ENCODE peak calls at places on chromosome X, in six cellular contexts. One of them, this sample, is unnamed.

GRCh38 chrX:104659037-104659744 is 93.2 kb downstream of the IL1RAPL2 start:
- ATAC-seq in A549: no peak
- ATAC-seq in upper lobe of left lung: no peak
- ATAC-seq in IMR-90: no peak
- ATAC-seq in HCT116: no peak
- ATAC-seq in heart left ventricle: no peak
- ATAC-seq in this sample: no peak

GRCh38 chrX:13167444-13168207 is 123.2 kb upstream of the FAM9C start:
- ATAC-seq in IMR-90: no peak
- ATAC-seq in upper lobe of left lung: peak
- ATAC-seq in heart left ventricle: peak
- ATAC-seq in HCT116: no peak
- ATAC-seq in A549: no peak
- ATAC-seq in this sample: peak

GRCh38 chrX:47579537-47579936 is 2.7 kb upstream of the TIMP1 start:
- ATAC-seq in IMR-90: peak
- ATAC-seq in upper lobe of left lung: peak
- ATAC-seq in HCT116: no peak
- ATAC-seq in heart left ventricle: no peak
- ATAC-seq in A549: no peak
- ATAC-seq in this sample: no peak

GRCh38 chrX:126141014-126141413 is 25.1 kb downstream of the DCAF12L2 start:
- ATAC-seq in A549: no peak
- ATAC-seq in IMR-90: no peak
- ATAC-seq in heart left ventricle: no peak
- ATAC-seq in upper lobe of left lung: no peak
- ATAC-seq in HCT116: no peak
- ATAC-seq in this sample: no peak

GRCh38 chrX:52983526-52983925 is 25.2 kb upstream of the FAM156A start:
- ATAC-seq in heart left ventricle: no peak
- ATAC-seq in upper lobe of left lung: no peak
- ATAC-seq in IMR-90: peak
- ATAC-seq in HCT116: no peak
- ATAC-seq in A549: no peak
- ATAC-seq in this sample: no peak

GRCh38 chrX:20294284-20294683 is 27.6 kb upstream of the RPS6KA3 start:
- ATAC-seq in HCT116: no peak
- ATAC-seq in upper lobe of left lung: no peak
- ATAC-seq in heart left ventricle: no peak
- ATAC-seq in IMR-90: no peak
- ATAC-seq in A549: no peak
- ATAC-seq in this sample: no peak

GRCh38 chrX:112678831-112679230 is 907 bp downstream of the LHFPL1 start:
- ATAC-seq in A549: no peak
- ATAC-seq in HCT116: no peak
- ATAC-seq in upper lobe of left lung: no peak
- ATAC-seq in IMR-90: no peak
- ATAC-seq in heart left ventricle: no peak
- ATAC-seq in this sample: no peak

GRCh38 chrX:133454525-133455323 is 39.4 kb upstream of the GPC4 start:
- ATAC-seq in HCT116: no peak
- ATAC-seq in heart left ventricle: no peak
- ATAC-seq in upper lobe of left lung: no peak
- ATAC-seq in IMR-90: no peak
- ATAC-seq in A549: no peak
- ATAC-seq in this sample: no peak

GRCh38 chrX:150542846-150543229 is 25.6 kb upstream of the MTM1 start:
- ATAC-seq in IMR-90: no peak
- ATAC-seq in HCT116: no peak
- ATAC-seq in upper lobe of left lung: no peak
- ATAC-seq in A549: no peak
- ATAC-seq in heart left ventricle: no peak
- ATAC-seq in this sample: no peak

GRCh38 chrX:129728061-129728460 is 10.7 kb upstream of the XPNPEP2 start:
- ATAC-seq in HCT116: no peak
- ATAC-seq in A549: no peak
- ATAC-seq in upper lobe of left lung: no peak
- ATAC-seq in heart left ventricle: no peak
- ATAC-seq in IMR-90: no peak
- ATAC-seq in this sample: no peak

GRCh38 chrX:129980540-129981206 is 1.8 kb upstream of the BCORL1 start:
- ATAC-seq in IMR-90: peak
- ATAC-seq in A549: peak
- ATAC-seq in upper lobe of left lung: peak
- ATAC-seq in HCT116: peak
- ATAC-seq in heart left ventricle: peak
- ATAC-seq in this sample: peak

GRCh38 chrX:29890646-29891200 is 324.6 kb upstream of the MAGEB2 start:
- ATAC-seq in IMR-90: no peak
- ATAC-seq in heart left ventricle: no peak
- ATAC-seq in A549: no peak
- ATAC-seq in HCT116: no peak
- ATAC-seq in upper lobe of left lung: no peak
- ATAC-seq in this sample: no peak

GRCh38 chrX:52217494-52218160 is 32.9 kb downstream of the MAGED4 start:
- ATAC-seq in IMR-90: no peak
- ATAC-seq in heart left ventricle: no peak
- ATAC-seq in upper lobe of left lung: no peak
- ATAC-seq in HCT116: no peak
- ATAC-seq in A549: no peak
- ATAC-seq in this sample: no peak

GRCh38 chrX:110383414-110383813 is 24.8 kb downstream of the RTL9 start:
- ATAC-seq in A549: peak
- ATAC-seq in HCT116: no peak
- ATAC-seq in heart left ventricle: no peak
- ATAC-seq in upper lobe of left lung: peak
- ATAC-seq in IMR-90: peak
- ATAC-seq in this sample: no peak

GRCh38 chrX:17497193-17497592 is 122.2 kb downstream of the NHS start:
- ATAC-seq in A549: no peak
- ATAC-seq in HCT116: no peak
- ATAC-seq in IMR-90: no peak
- ATAC-seq in upper lobe of left lung: no peak
- ATAC-seq in heart left ventricle: no peak
- ATAC-seq in this sample: no peak

GRCh38 chrX:48558270-48558669 is 16.0 kb upstream of the RBM3 start:
- ATAC-seq in IMR-90: peak
- ATAC-seq in HCT116: peak
- ATAC-seq in A549: peak
- ATAC-seq in upper lobe of left lung: peak
- ATAC-seq in heart left ventricle: peak
- ATAC-seq in this sample: peak

GRCh38 chrX:151336809-151337208 is 60.2 kb upstream of the VMA21 start:
- ATAC-seq in upper lobe of left lung: no peak
- ATAC-seq in HCT116: no peak
- ATAC-seq in heart left ventricle: no peak
- ATAC-seq in A549: no peak
- ATAC-seq in IMR-90: no peak
- ATAC-seq in this sample: no peak

GRCh38 chrX:136353519-136354095 is 52.8 kb downstream of the ADGRG4 start:
- ATAC-seq in heart left ventricle: no peak
- ATAC-seq in A549: no peak
- ATAC-seq in HCT116: peak
- ATAC-seq in IMR-90: no peak
- ATAC-seq in upper lobe of left lung: no peak
- ATAC-seq in this sample: no peak

GRCh38 chrX:106170318-106170717 is 2.2 kb downstream of the PWWP3B start:
- ATAC-seq in HCT116: no peak
- ATAC-seq in upper lobe of left lung: no peak
- ATAC-seq in IMR-90: no peak
- ATAC-seq in A549: no peak
- ATAC-seq in heart left ventricle: no peak
- ATAC-seq in this sample: no peak

GRCh38 chrX:37984880-37985279 is 21.5 kb upstream of the SYTL5 start:
- ATAC-seq in HCT116: no peak
- ATAC-seq in A549: no peak
- ATAC-seq in IMR-90: no peak
- ATAC-seq in heart left ventricle: no peak
- ATAC-seq in upper lobe of left lung: no peak
- ATAC-seq in this sample: no peak

GRCh38 chrX:130896026-130896425 is 7.0 kb downstream of the ENOX2 start:
- ATAC-seq in upper lobe of left lung: peak
- ATAC-seq in A549: no peak
- ATAC-seq in HCT116: no peak
- ATAC-seq in heart left ventricle: peak
- ATAC-seq in IMR-90: peak
- ATAC-seq in this sample: no peak

GRCh38 chrX:13533726-13534125 is 35.7 kb upstream of the EGFL6 start:
- ATAC-seq in IMR-90: peak
- ATAC-seq in upper lobe of left lung: no peak
- ATAC-seq in A549: no peak
- ATAC-seq in heart left ventricle: no peak
- ATAC-seq in HCT116: no peak
- ATAC-seq in this sample: no peak

DNA sequence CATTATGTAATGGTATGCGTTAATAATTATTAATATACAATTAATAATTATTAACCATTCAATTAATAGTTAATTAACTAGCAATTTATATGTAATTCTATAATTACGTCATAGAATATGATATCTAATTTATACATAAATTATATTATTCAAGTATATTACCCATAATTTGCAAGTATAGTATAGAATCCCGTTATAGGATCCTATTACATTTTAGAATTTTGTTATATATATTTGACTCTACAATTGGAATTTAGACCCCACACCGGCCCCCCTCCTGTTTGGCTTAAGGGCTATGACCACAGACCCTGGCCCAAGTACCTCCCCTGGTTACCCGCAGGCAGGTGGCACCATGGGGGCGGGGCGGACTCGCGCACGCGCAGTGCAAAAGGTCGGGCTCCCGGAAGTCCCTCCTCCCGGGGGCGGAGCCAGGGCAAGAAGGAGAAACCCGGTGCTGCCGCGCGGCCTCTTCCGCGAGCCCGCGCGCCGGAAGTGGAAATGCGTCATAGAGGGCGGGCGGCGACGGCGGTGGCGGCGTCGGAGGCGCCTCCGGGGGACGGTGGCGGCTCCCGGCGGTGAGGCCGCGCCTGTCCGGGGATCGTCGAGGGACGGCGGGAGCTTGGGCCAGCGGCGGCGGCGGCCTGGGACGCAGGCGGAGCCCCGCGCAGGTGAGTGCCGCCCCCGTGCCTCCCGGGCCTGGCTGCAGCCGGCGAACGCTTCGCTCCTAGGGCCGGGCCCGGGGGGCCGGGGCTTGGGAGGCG is at the start of gene AKAP17A:
- ATAC-seq in upper lobe of left lung: peak
- ATAC-seq in A549: peak
- ATAC-seq in IMR-90: peak
- ATAC-seq in HCT116: peak
- ATAC-seq in heart left ventricle: peak
- ATAC-seq in this sample: peak
- TF ChIP-seq POLR2A in upper lobe of left lung: no peak
- TF ChIP-seq POLR2A in A549: no peak
- TF ChIP-seq POLR2A in IMR-90: peak
- TF ChIP-seq POLR2A in HCT116: no peak
- TF ChIP-seq POLR2A in heart left ventricle: peak
- TF ChIP-seq POLR2A in this sample: peak

GRCh38 chrX:103063191-103063845 is 653 bp downstream of the BEX1 start:
- ATAC-seq in A549: no peak
- ATAC-seq in heart left ventricle: peak
- ATAC-seq in upper lobe of left lung: no peak
- ATAC-seq in IMR-90: peak
- ATAC-seq in HCT116: no peak
- ATAC-seq in this sample: no peak

GRCh38 chrX:103061486-103061885 is 2.5 kb downstream of the BEX1 start:
- ATAC-seq in upper lobe of left lung: no peak
- ATAC-seq in heart left ventricle: no peak
- ATAC-seq in IMR-90: no peak
- ATAC-seq in HCT116: no peak
- ATAC-seq in A549: no peak
- ATAC-seq in this sample: no peak

GRCh38 chrX:103066606-103067005 is 2.6 kb upstream of the BEX1 start:
- ATAC-seq in heart left ventricle: no peak
- ATAC-seq in A549: no peak
- ATAC-seq in HCT116: no peak
- ATAC-seq in upper lobe of left lung: no peak
- ATAC-seq in IMR-90: no peak
- ATAC-seq in this sample: no peak

DNA sequence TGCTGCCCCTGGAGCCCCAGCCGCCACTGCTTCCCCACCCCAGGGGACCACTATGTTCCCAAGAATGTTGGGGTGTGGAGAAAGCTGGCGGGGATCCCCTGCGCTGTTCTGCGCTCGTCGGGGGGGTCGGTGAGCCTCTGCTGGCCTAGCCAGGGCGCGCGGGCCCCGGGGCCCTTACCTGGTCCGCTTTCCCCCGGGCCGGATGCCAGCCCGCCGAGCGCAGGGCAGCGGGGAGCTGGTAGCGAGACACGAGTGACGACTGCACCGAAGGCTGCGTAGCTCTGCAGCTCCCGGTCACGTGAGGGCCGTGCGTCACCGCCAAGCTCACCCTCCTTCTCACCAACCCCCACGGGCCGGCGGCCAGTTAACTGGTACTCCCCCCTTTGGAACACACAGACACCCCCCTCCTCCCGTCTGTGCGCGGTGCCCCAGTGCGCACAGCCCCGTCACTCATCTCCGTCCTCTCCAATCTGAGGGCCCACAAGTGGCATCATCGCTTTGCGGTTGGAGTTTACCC is at the start of gene BEX1:
- ATAC-seq in HCT116: no peak
- ATAC-seq in heart left ventricle: peak
- ATAC-seq in A549: no peak
- ATAC-seq in IMR-90: no peak
- ATAC-seq in upper lobe of left lung: no peak
- ATAC-seq in this sample: peak
- TF ChIP-seq POLR2A in HCT116: no peak
- TF ChIP-seq POLR2A in heart left ventricle: no peak
- TF ChIP-seq POLR2A in A549: no peak
- TF ChIP-seq POLR2A in IMR-90: no peak
- TF ChIP-seq POLR2A in upper lobe of left lung: no peak
- TF ChIP-seq POLR2A in this sample: no peak

DNA sequence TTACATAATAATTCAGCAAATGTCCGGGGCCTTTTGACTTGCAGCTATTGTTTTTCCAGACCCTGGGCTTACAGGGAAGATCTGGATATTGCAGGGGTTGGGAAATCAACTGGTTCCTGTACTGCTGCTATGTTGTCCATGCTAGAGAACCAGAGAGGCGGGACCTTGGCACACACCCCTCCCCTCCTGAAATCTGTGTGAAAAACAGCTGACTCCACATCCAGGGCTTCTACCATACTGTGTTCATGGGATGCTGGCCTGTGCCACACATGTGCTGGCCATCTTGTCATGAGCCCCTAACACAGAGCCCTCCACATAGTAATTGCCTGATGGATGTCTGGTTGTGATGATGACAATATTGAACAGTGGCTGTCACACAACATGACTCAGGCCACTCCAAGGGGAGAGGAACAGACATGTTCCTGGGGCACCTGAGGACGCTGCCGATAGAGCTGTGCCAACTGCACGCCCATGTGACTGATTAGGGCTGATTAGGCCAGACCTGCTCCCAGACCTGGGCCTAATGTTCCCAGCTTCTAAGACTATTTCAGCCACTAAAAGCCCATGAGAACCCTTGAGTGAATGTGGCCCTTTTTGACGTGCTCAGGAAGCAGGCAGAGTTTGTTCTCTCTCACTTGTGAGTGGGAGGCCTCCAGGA is 13.1 kb downstream of the SLC25A5 start:
- ATAC-seq in heart left ventricle: peak
- ATAC-seq in IMR-90: no peak
- ATAC-seq in HCT116: no peak
- ATAC-seq in A549: no peak
- ATAC-seq in upper lobe of left lung: peak
- ATAC-seq in this sample: no peak
- TF ChIP-seq POLR2A in heart left ventricle: no peak
- TF ChIP-seq POLR2A in IMR-90: no peak
- TF ChIP-seq POLR2A in HCT116: no peak
- TF ChIP-seq POLR2A in A549: no peak
- TF ChIP-seq POLR2A in upper lobe of left lung: no peak
- TF ChIP-seq POLR2A in this sample: no peak

GRCh38 chrX:46545111-46546005 is at the start of gene ZNF674:
- ATAC-seq in heart left ventricle: peak
- ATAC-seq in HCT116: peak
- ATAC-seq in A549: peak
- ATAC-seq in IMR-90: peak
- ATAC-seq in upper lobe of left lung: peak
- ATAC-seq in this sample: peak
- TF ChIP-seq POLR2A in heart left ventricle: peak
- TF ChIP-seq POLR2A in HCT116: peak
- TF ChIP-seq POLR2A in A549: peak
- TF ChIP-seq POLR2A in IMR-90: peak
- TF ChIP-seq POLR2A in upper lobe of left lung: no peak
- TF ChIP-seq POLR2A in this sample: peak

This sample was measured in gastroesophageal sphincter.